ENCODE peak calls at places on chromosomes 6 and 20, in seven cellular contexts. S, Y, E, F, C, Z and I are unnamed samples.

GRCh38 chr20:33731693-33732165 is at the start of gene ZNF341:
- DNase-seq in S (peak), Y (peak), E (peak), F (peak), C (peak), Z (no peak), I (peak)

GRCh38 chr6:167760979-167761793 is 65.5 kb upstream of the AFDN start:
- DNase-seq in S (no peak), Y (no peak), E (peak), F (no peak), C (peak), Z (no peak), I (peak)

GRCh38 chr20:56171087-56172012 is 77.2 kb upstream of the MC3R start:
- DNase-seq in S (no peak), Y (peak), E (no peak), F (no peak), C (no peak), Z (no peak), I (no peak)

GRCh38 chr6:1297746-1298145 is 14.2 kb upstream of the FOXQ1 start:
- DNase-seq in S (no peak), Y (no peak), E (peak), F (no peak), C (no peak), Z (no peak), I (peak)

GRCh38 chr6:16441262-16441661 is 202.9 kb downstream of the GMPR start:
- DNase-seq in S (no peak), Y (no peak), E (no peak), F (no peak), C (no peak), Z (no peak), I (no peak)

GRCh38 chr6:75503291-75503690 is 9.7 kb upstream of the FILIP1 start:
- DNase-seq in S (no peak), Y (peak), E (peak), F (no peak), C (no peak), Z (no peak), I (peak)

GRCh38 chr20:12383770-12384304 is 466.1 kb downstream of the BTBD3 start:
- DNase-seq in S (no peak), Y (no peak), E (no peak), F (no peak), C (no peak), Z (no peak), I (no peak)

GRCh38 chr6:24125980-24126379 is at the start of gene NRSN1:
- DNase-seq in S (peak), Y (peak), E (no peak), F (peak), C (no peak), Z (peak), I (no peak)

GRCh38 chr6:29924731-29925130 is 17.6 kb upstream of the HLA-A start:
- DNase-seq in S (no peak), Y (peak), E (no peak), F (no peak), C (peak), Z (no peak), I (no peak)

GRCh38 chr6:98929498-98930060 is 18.2 kb downstream of the FBXL4 start:
- DNase-seq in S (no peak), Y (no peak), E (no peak), F (no peak), C (no peak), Z (no peak), I (peak)

GRCh38 chr6:160036331-160036695 is 67.4 kb downstream of the IGF2R start:
- DNase-seq in S (no peak), Y (no peak), E (no peak), F (no peak), C (no peak), Z (no peak), I (no peak)

GRCh38 chr6:21227486-21227885 is 366.1 kb upstream of the SOX4 start:
- DNase-seq in S (no peak), Y (no peak), E (no peak), F (no peak), C (peak), Z (no peak), I (peak)

GRCh38 chr6:44386364-44386928 is 1.1 kb upstream of the CDC5L start:
- DNase-seq in S (no peak), Y (no peak), E (no peak), F (no peak), C (no peak), Z (no peak), I (no peak)

GRCh38 chr6:82333781-82334180 is 29.8 kb upstream of the TPBG start:
- DNase-seq in S (no peak), Y (no peak), E (no peak), F (no peak), C (no peak), Z (no peak), I (no peak)

GRCh38 chr6:170024940-170025339 is 265.9 kb downstream of the DLL1 start:
- DNase-seq in S (no peak), Y (no peak), E (peak), F (no peak), C (no peak), Z (no peak), I (peak)

GRCh38 chr6:3208096-3208774 is 19.2 kb downstream of the TUBB2B start:
- DNase-seq in S (no peak), Y (peak), E (peak), F (no peak), C (peak), Z (no peak), I (peak)

GRCh38 chr20:54257090-54257816 is 49.4 kb downstream of the PFDN4 start:
- DNase-seq in S (no peak), Y (peak), E (no peak), F (no peak), C (peak), Z (peak), I (peak)

GRCh38 chr6:130313206-130313605 is 52.6 kb upstream of the TMEM200A start:
- DNase-seq in S (no peak), Y (peak), E (no peak), F (no peak), C (no peak), Z (no peak), I (no peak)

GRCh38 chr6:17628873-17629272 is 28.8 kb downstream of the FAM8A1 start:
- DNase-seq in S (no peak), Y (no peak), E (no peak), F (no peak), C (no peak), Z (no peak), I (no peak)

GRCh38 chr6:155310596-155310995 is 3.7 kb downstream of the TFB1M start:
- DNase-seq in S (no peak), Y (no peak), E (peak), F (no peak), C (no peak), Z (no peak), I (peak)

GRCh38 chr6:153442096-153442495 is 311.0 kb upstream of the RGS17 start:
- DNase-seq in S (no peak), Y (peak), E (no peak), F (peak), C (no peak), Z (no peak), I (no peak)

GRCh38 chr6:540490-540889 is 116.4 kb downstream of the HUS1B start:
- DNase-seq in S (no peak), Y (no peak), E (no peak), F (no peak), C (no peak), Z (no peak), I (no peak)

GRCh38 chr6:108343894-108344293 is 49.0 kb downstream of the AFG1L start:
- DNase-seq in S (no peak), Y (no peak), E (no peak), F (no peak), C (no peak), Z (no peak), I (no peak)

GRCh38 chr6:135183532-135184440 is 2.7 kb downstream of the MYB start:
- DNase-seq in S (peak), Y (peak), E (peak), F (peak), C (peak), Z (no peak), I (peak)

GRCh38 chr6:40164345-40164755 is 230.1 kb upstream of the MOCS1 start:
- DNase-seq in S (no peak), Y (peak), E (no peak), F (peak), C (no peak), Z (no peak), I (no peak)

GRCh38 chr20:59823030-59823423 is 110.4 kb downstream of the SYCP2 start:
- DNase-seq in S (no peak), Y (no peak), E (no peak), F (peak), C (no peak), Z (no peak), I (no peak)

GRCh38 chr6:162704001-162704400 is 23.6 kb downstream of the PRKN start:
- DNase-seq in S (no peak), Y (no peak), E (no peak), F (no peak), C (no peak), Z (no peak), I (no peak)

GRCh38 chr6:98547634-98548033 is 286.7 kb upstream of the POU3F2 start:
- DNase-seq in S (no peak), Y (no peak), E (no peak), F (no peak), C (no peak), Z (no peak), I (no peak)

GRCh38 chr20:53984781-53985518 is 85.4 kb downstream of the BCAS1 start:
- DNase-seq in S (no peak), Y (no peak), E (no peak), F (no peak), C (no peak), Z (no peak), I (no peak)

GRCh38 chr6:33634203-33634727 is 13.1 kb downstream of the ITPR3 start:
- DNase-seq in S (no peak), Y (no peak), E (no peak), F (no peak), C (no peak), Z (no peak), I (no peak)

GRCh38 chr6:105301756-105302616 is 100.9 kb downstream of the PREP start:
- DNase-seq in S (no peak), Y (no peak), E (no peak), F (no peak), C (no peak), Z (no peak), I (no peak)

GRCh38 chr6:1363729-1364572 is 25.4 kb upstream of the FOXF2 start:
- DNase-seq in S (no peak), Y (peak), E (no peak), F (no peak), C (no peak), Z (no peak), I (peak)

DNA sequence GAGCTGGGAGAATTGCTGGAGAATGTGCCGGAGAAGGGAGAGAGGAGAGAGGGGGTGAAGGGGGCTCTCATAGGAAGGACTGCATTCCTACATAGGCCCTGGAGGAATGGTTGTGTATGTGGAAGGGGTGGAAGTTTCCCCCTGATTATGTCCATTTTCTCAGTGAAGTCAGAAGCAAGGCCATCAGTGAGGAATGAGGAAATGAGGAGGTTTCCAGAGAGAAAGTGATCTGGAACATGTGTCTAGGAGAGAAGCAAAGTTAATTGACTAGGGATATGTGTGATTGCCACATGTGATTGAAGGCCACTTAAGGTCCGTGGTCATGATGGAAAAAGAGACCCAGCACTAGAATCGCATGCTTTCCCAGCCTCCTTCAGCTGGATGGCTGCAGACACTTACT is 42.3 kb downstream of the TBPL1 start:
- DNase-seq in S (no peak), Y (peak), E (no peak), F (no peak), C (no peak), Z (no peak), I (peak)
- H4K8ac ChIP-seq in S (no peak), Y (no peak), E (no peak), F (no peak), C (no peak), Z (no peak), I (peak)

GRCh38 chr6:51414361-51414760 is 595.7 kb downstream of the TFAP2B start:
- DNase-seq in S (no peak), Y (no peak), E (no peak), F (no peak), C (peak), Z (no peak), I (no peak)
- H2AK5ac ChIP-seq in S (no peak), Y (no peak), E (no peak), F (no peak), C (no peak), Z (no peak), I (no peak)

GRCh38 chr6:149328083-149328482 is 10.6 kb downstream of the TAB2 start:
- DNase-seq in S (no peak), Y (no peak), E (no peak), F (no peak), C (no peak), Z (no peak), I (peak)
- H4K8ac ChIP-seq in S (no peak), Y (no peak), E (no peak), F (no peak), C (no peak), Z (no peak), I (no peak)

GRCh38 chr20:63543733-63544132 is 3.8 kb downstream of the SRMS start:
- DNase-seq in S (no peak), Y (no peak), E (no peak), F (no peak), C (no peak), Z (no peak), I (no peak)

GRCh38 chr20:63542031-63542559 is 4.9 kb upstream of the PTK6 start:
- DNase-seq in S (no peak), Y (no peak), E (no peak), F (no peak), C (no peak), Z (no peak), I (no peak)

GRCh38 chr20:63541371-63541770 is 4.2 kb upstream of the PTK6 start:
- DNase-seq in S (no peak), Y (no peak), E (no peak), F (no peak), C (no peak), Z (no peak), I (no peak)

GRCh38 chr20:63543131-63543530 is 4.4 kb downstream of the SRMS start:
- DNase-seq in S (no peak), Y (no peak), E (no peak), F (no peak), C (no peak), Z (no peak), I (no peak)

GRCh38 chr20:63542696-63543095 is 4.9 kb downstream of the SRMS start:
- DNase-seq in S (no peak), Y (no peak), E (no peak), F (no peak), C (no peak), Z (no peak), I (no peak)
- H2AK5ac ChIP-seq in S (peak), Y (no peak), E (no peak), F (no peak), C (no peak), Z (no peak), I (no peak)

GRCh38 chr6:64985726-64986125 is 721.3 kb downstream of the EYS start:
- DNase-seq in S (no peak), Y (no peak), E (peak), F (no peak), C (no peak), Z (no peak), I (no peak)
- H4K8ac ChIP-seq in S (no peak), Y (no peak), E (no peak), F (no peak), C (no peak), Z (no peak), I (no peak)

GRCh38 chr6:148398244-148398643 is 55.6 kb downstream of the SASH1 start:
- DNase-seq in S (no peak), Y (no peak), E (no peak), F (no peak), C (no peak), Z (no peak), I (no peak)
- H2AK5ac ChIP-seq in S (no peak), Y (no peak), E (no peak), F (no peak), C (no peak), Z (no peak), I (no peak)

GRCh38 chr6:27851440-27851839 is 60.8 kb downstream of the OR2B2 start:
- DNase-seq in S (no peak), Y (no peak), E (no peak), F (no peak), C (no peak), Z (no peak), I (no peak)
- H4K8ac ChIP-seq in S (no peak), Y (no peak), E (no peak), F (no peak), C (no peak), Z (no peak), I (no peak)